ENCODE peak calls at places on chromosomes 12 and 14, in nine cellular contexts. V, Q, O, K, B, M, Y, N and J are unnamed samples.

GRCh38 chr12:122846622-122847515 is 11.6 kb downstream of the HIP1R start:
- DNase-seq in B (no peak), V (no peak), K (no peak), O (no peak), Q (no peak), M (no peak), Y (no peak), N (no peak), J (no peak)

GRCh38 chr12:19576421-19576925 is 137.2 kb downstream of the AEBP2 start:
- DNase-seq in M (no peak), Y (no peak), O (no peak), N (no peak), B (no peak), V (no peak), Q (no peak), K (no peak), J (no peak)

GRCh38 chr12:109573914-109574244 is 285 bp downstream of the MVK start:
- DNase-seq in M (no peak), Q (no peak), N (no peak), O (no peak), Y (no peak), K (no peak), V (no peak), B (no peak), J (no peak)

GRCh38 chr12:12724421-12725085 is 7.4 kb downstream of the CDKN1B start:
- DNase-seq in Y (no peak), M (no peak), V (peak), B (no peak), N (no peak), K (no peak), Q (no peak), O (no peak), J (no peak)

GRCh38 chr12:5376591-5377207 is 55.2 kb upstream of the NTF3 start:
- DNase-seq in O (no peak), M (no peak), Y (no peak), K (peak), B (no peak), V (no peak), Q (no peak), N (peak), J (no peak)

GRCh38 chr14:64645220-64645891 is 58.9 kb upstream of the PLEKHG3 start:
- DNase-seq in K (no peak), Q (no peak), M (peak), B (no peak), V (no peak), Y (peak), N (no peak), O (no peak), J (no peak)

GRCh38 chr14:68628605-68629310 is 164.1 kb downstream of the ZFP36L1 start:
- DNase-seq in M (no peak), V (no peak), Q (no peak), K (peak), B (peak), N (peak), O (peak), Y (no peak), J (peak)

GRCh38 chr14:68232643-68233055 is 413.1 kb downstream of the RAD51B start:
- DNase-seq in Q (peak), O (no peak), N (peak), K (peak), M (peak), V (peak), Y (peak), B (peak), J (no peak)

GRCh38 chr12:86613306-86613705 is 357.1 kb upstream of the MGAT4C start:
- DNase-seq in Q (peak), K (no peak), B (peak), M (no peak), N (no peak), O (no peak), V (no peak), Y (peak), J (no peak)

GRCh38 chr14:94887591-94887990 is 117.7 kb upstream of the GSC start:
- DNase-seq in B (no peak), Q (no peak), M (no peak), N (no peak), V (no peak), O (no peak), K (no peak), Y (no peak), J (no peak)
- TF ChIP-seq CTCF in B (no peak), Q (no peak), M (no peak), N (no peak), V (no peak), O (no peak), K (no peak), Y (no peak), J (no peak)

DNA sequence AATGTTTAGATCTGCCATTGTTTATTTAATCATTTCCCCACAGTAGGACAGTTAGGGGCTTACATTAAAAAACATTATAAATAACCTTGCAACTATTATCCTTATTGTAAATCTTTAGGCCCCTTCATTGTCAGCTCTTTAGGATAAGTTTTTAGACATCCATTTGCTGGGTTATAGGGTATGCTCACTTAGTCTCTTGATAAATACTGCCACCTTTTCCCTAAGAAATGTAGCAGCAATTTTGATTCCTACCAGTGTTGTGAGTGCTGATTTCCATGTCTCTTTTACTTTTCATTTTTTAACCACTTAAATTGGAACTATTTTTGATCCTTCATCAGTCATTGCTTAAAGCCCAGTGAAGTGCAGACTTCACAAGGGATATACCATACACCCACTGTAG is 94.4 kb downstream of the AVPR1A start:
- DNase-seq in N (no peak), M (no peak), Y (no peak), V (no peak), K (no peak), O (no peak), B (no peak), Q (no peak), J (no peak)
- TF ChIP-seq CTCF in N (no peak), M (no peak), Y (no peak), V (no peak), K (no peak), O (no peak), B (no peak), Q (no peak), J (no peak)

GRCh38 chr12:104985206-104985605 is 910 bp upstream of the NOPCHAP1 start:
- DNase-seq in M (no peak), Q (no peak), B (no peak), O (no peak), N (no peak), V (no peak), K (no peak), Y (no peak), J (no peak)
- TF ChIP-seq CTCF in M (no peak), Q (no peak), B (no peak), O (no peak), N (no peak), V (no peak), K (no peak), Y (no peak), J (no peak)

DNA sequence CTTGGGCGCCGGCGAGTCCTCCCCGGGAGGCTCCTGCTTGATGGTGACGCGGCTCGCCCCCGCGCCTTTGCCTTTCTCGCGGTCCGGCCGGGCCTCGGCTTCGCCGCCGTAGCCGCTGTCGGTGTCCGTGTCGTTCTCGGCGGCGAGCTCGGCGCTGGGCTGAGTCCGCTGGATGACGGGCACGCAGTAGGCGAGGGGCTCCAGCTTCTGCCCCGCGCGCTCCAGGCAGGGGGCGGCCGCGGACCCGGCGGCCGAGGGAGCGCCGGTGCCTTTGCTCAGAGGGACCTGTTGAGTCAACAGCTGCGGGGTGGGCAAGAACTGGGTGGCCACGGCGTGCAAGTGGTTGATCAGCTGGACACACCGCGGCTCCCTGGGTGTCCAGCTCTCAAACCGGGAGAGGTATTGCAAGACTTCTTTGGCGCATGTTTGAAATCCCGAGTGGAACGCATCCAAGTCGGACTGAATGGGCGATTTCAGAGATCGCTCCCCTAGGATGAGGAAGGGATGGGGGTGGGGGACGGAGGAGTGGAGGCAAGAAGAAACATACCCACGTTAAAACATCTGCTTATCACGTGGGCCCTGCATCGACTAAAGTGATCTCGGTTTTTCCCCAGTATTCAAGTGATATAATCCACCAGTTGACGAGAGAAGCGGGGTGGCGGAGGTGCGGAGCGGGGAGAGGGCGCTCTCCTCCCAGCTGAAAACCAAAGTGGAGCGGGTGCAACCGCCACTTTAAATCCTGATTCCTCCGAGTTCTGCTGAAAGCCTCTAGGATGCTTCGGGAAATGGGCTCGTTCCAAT is 2.0 kb downstream of the BHLHE41 start:
- DNase-seq in O (peak), M (peak), Y (peak), N (peak), Q (no peak), K (peak), V (peak), B (peak), J (peak)
- TF ChIP-seq CTCF in O (no peak), M (peak), Y (peak), N (no peak), Q (peak), K (peak), V (peak), B (peak), J (no peak)

DNA sequence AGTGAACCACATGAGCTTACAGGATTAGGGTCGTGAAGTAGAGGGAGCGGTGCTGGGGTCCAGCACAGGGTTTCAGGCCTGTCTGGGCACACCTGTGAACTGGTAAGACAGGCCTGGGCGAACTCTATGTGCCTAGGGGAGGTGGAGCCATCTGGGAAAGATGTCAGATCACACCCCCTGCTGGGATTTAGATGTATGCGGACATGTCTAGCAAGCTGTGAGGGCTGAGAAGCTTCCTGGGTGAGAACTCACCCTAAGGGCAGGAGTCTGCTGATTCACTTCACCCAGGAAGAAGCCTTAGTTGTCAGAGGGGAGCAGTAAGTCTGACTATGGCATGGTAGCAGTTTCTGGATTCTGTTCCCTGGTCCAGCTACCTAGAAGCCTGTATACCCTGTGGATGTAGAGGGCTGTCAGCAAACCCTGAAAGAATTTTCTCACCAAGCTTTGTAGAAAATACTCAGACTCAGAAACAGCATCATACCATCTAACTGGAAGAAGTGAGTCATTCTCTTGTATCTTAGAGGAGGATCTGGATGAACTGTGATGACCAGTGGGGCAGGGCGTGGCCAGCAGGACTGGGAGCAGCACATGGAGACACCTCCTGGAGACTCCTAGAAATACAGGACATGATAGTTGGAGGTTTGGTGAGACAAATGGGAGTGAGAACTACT is 11.2 kb upstream of the PYGL start:
- DNase-seq in K (peak), N (no peak), V (peak), B (peak), M (peak), Y (peak), Q (peak), O (no peak), J (no peak)
- TF ChIP-seq CTCF in K (peak), N (no peak), V (peak), B (peak), M (peak), Y (peak), Q (peak), O (no peak), J (no peak)

DNA sequence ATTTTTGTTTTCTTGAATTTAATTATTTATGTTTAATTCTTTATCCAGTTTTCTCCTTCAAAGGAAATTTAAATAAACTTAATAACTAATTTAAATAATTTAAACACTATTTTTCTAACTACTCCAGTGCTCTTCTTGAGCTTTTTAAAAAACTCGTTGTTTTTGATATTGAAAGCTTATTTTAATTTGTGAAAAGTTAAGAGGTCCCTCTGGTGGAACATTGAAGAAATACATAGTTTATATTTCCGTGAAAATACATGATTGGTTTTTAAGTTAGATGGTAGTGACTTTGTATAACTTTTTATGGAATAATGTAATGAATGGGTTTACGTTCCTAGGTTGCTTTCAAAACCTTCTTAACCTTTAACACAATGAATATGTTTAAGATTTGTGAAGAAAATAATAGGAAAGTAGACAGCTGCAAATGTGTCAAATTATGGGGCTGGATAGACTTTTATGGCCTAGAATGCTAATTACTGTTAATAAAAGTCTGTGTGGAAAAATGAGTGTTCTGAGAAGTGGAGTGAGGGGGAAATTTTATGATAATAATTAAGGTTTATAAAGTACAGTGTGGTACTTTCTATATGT is 45.9 kb upstream of the MSRB3 start:
- DNase-seq in M (no peak), B (peak), O (no peak), V (peak), K (no peak), N (no peak), Y (peak), Q (peak), J (no peak)
- TF ChIP-seq CTCF in M (no peak), B (no peak), O (peak), V (peak), K (peak), N (no peak), Y (peak), Q (peak), J (peak)

DNA sequence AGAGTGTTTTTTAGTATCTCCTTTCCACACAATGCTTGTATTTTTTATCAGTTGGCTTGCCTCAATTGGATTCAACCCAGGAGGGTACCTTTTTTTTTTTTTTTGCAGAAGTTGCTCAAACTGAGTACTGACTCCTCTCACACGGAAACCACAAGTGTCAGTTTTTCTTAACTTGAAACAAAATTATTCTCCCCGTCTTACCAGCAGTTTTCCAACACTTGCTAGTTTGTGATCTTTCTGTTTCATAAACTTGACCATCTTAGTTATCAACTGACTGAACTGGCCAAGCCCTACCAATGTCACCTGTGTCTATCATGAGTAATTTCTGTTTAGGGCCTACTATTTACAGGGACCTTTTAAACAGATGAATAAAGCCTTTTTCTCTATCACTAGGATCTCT is 34.1 kb upstream of the ITPR2 start:
- DNase-seq in B (no peak), O (no peak), Q (no peak), V (no peak), Y (no peak), M (no peak), N (no peak), K (no peak), J (no peak)
- TF ChIP-seq CTCF in B (no peak), O (no peak), Q (no peak), V (no peak), Y (no peak), M (no peak), N (no peak), K (no peak), J (no peak)

GRCh38 chr12:67025543-67026114 is 243.5 kb upstream of the CAND1 start:
- DNase-seq in O (peak), V (peak), Y (peak), N (peak), B (peak), Q (peak), K (peak), M (peak), J (peak)
- TF ChIP-seq CTCF in O (peak), V (peak), Y (peak), N (peak), B (peak), Q (peak), K (peak), M (peak), J (peak)

DNA sequence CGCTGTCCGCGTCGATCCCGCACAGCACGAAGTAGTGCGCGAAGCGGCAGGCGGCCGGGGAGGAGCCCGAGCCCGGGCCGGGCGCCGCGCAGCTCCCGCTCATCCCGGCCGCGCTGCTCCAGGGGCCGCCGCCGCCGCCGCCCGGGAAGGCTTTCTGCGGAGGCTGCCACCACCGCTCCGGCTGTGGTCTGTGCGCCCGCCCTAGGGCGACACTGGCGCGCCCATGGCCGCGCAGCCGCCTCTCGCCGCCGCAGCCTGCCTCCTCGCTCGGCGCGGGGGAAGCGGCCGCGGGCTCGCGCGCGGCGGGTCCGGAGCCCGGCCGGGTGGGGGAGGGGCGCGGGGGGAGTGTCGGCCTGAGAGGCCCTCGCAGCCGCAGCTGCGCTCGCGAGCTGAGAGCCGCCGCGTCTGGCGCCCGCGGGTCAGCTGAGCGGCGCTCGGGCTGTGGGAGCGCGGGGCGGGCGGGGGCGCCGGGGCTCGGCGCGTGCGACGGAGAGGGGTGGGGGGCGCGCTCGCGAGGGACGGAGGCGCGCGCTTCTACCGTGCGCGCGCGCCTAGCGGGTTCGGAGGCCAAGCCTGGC is at the start of gene DENND5B:
- DNase-seq in K (peak), M (no peak), V (peak), O (peak), B (peak), Y (peak), N (peak), Q (peak), J (peak)
- TF ChIP-seq CTCF in K (no peak), M (no peak), V (no peak), O (no peak), B (no peak), Y (no peak), N (no peak), Q (no peak), J (no peak)